ENCODE peak calls at places on chromosomes 1 and 21, in four cellular contexts. One of them, this sample, is unnamed.

GRCh38 chr1:152743371-152744145 is 14.3 kb upstream of the KPRP start:
- DNase-seq in cardiac muscle cell: no peak
- DNase-seq in Calu3: no peak
- DNase-seq in kidney: no peak
- DNase-seq in this sample: no peak

GRCh38 chr1:86914998-86915736 is 732 bp downstream of the HS2ST1 start:
- DNase-seq in kidney: peak
- DNase-seq in Calu3: peak
- DNase-seq in cardiac muscle cell: peak
- DNase-seq in this sample: peak

GRCh38 chr1:53539711-53540603 is 80.8 kb downstream of the DMRTB1 start:
- DNase-seq in cardiac muscle cell: no peak
- DNase-seq in Calu3: no peak
- DNase-seq in kidney: peak
- DNase-seq in this sample: no peak

GRCh38 chr21:33273044-33273443 is 6.9 kb downstream of the IL10RB start:
- DNase-seq in kidney: no peak
- DNase-seq in cardiac muscle cell: no peak
- DNase-seq in Calu3: no peak
- DNase-seq in this sample: no peak

GRCh38 chr1:33957854-33958253 is 94.0 kb downstream of the HMGB4 start:
- DNase-seq in Calu3: no peak
- DNase-seq in cardiac muscle cell: no peak
- DNase-seq in kidney: no peak
- DNase-seq in this sample: no peak

GRCh38 chr1:52579415-52579814 is 22.8 kb upstream of the GPX7 start:
- DNase-seq in Calu3: no peak
- DNase-seq in kidney: no peak
- DNase-seq in cardiac muscle cell: no peak
- DNase-seq in this sample: no peak

GRCh38 chr1:208078752-208079151 is 165.4 kb downstream of the PLXNA2 start:
- DNase-seq in cardiac muscle cell: no peak
- DNase-seq in kidney: no peak
- DNase-seq in Calu3: no peak
- DNase-seq in this sample: no peak

GRCh38 chr1:201206152-201206551 is 15.5 kb downstream of the IGFN1 start:
- DNase-seq in Calu3: no peak
- DNase-seq in kidney: peak
- DNase-seq in cardiac muscle cell: no peak
- DNase-seq in this sample: no peak

GRCh38 chr1:6723621-6724428 is 22.2 kb upstream of the DNAJC11 start:
- DNase-seq in cardiac muscle cell: no peak
- DNase-seq in Calu3: no peak
- DNase-seq in kidney: no peak
- DNase-seq in this sample: no peak

GRCh38 chr1:55839221-55839620 is 624.1 kb upstream of the USP24 start:
- DNase-seq in kidney: no peak
- DNase-seq in cardiac muscle cell: no peak
- DNase-seq in Calu3: no peak
- DNase-seq in this sample: no peak

GRCh38 chr1:226712779-226713420 is 26.2 kb downstream of the ITPKB start:
- DNase-seq in cardiac muscle cell: no peak
- DNase-seq in kidney: no peak
- DNase-seq in Calu3: no peak
- DNase-seq in this sample: no peak

GRCh38 chr1:22275626-22276395 is 132.9 kb upstream of the WNT4 start:
- DNase-seq in kidney: peak
- DNase-seq in cardiac muscle cell: peak
- DNase-seq in Calu3: peak
- DNase-seq in this sample: peak

GRCh38 chr21:42830456-42831455 is 48.6 kb downstream of the WDR4 start:
- DNase-seq in kidney: peak
- DNase-seq in Calu3: peak
- DNase-seq in cardiac muscle cell: no peak
- DNase-seq in this sample: no peak

GRCh38 chr1:45687014-45687752 is 798 bp upstream of the TMEM69 start:
- DNase-seq in Calu3: peak
- DNase-seq in kidney: peak
- DNase-seq in cardiac muscle cell: peak
- DNase-seq in this sample: peak

GRCh38 chr1:45686081-45687013 is at the start of gene GPBP1L1:
- DNase-seq in kidney: peak
- DNase-seq in cardiac muscle cell: peak
- DNase-seq in Calu3: peak
- DNase-seq in this sample: peak

GRCh38 chr1:45687753-45688737 is at the start of gene TMEM69:
- DNase-seq in Calu3: peak
- DNase-seq in kidney: peak
- DNase-seq in cardiac muscle cell: peak
- DNase-seq in this sample: peak

GRCh38 chr1:45684402-45684801 is 1.9 kb downstream of the GPBP1L1 start:
- DNase-seq in Calu3: no peak
- DNase-seq in cardiac muscle cell: no peak
- DNase-seq in kidney: no peak
- DNase-seq in this sample: no peak

GRCh38 chr1:45685308-45686080 is 839 bp downstream of the GPBP1L1 start:
- DNase-seq in Calu3: no peak
- DNase-seq in kidney: no peak
- DNase-seq in cardiac muscle cell: peak
- DNase-seq in this sample: no peak
- TF ChIP-seq CTCF in Calu3: no peak
- TF ChIP-seq CTCF in kidney: no peak
- TF ChIP-seq CTCF in cardiac muscle cell: no peak
- TF ChIP-seq CTCF in this sample: no peak

GRCh38 chr1:110682898-110683297 is 8.2 kb upstream of the KCNA3 start:
- DNase-seq in Calu3: no peak
- DNase-seq in kidney: no peak
- DNase-seq in cardiac muscle cell: no peak
- DNase-seq in this sample: no peak

GRCh38 chr1:110684476-110684875 is 9.7 kb upstream of the KCNA3 start:
- DNase-seq in cardiac muscle cell: no peak
- DNase-seq in Calu3: no peak
- DNase-seq in kidney: no peak
- DNase-seq in this sample: no peak

GRCh38 chr1:110689868-110690267 is 15.1 kb upstream of the KCNA3 start:
- DNase-seq in Calu3: no peak
- DNase-seq in kidney: no peak
- DNase-seq in cardiac muscle cell: peak
- DNase-seq in this sample: no peak

GRCh38 chr1:110687244-110687643 is 12.5 kb upstream of the KCNA3 start:
- DNase-seq in cardiac muscle cell: no peak
- DNase-seq in Calu3: no peak
- DNase-seq in kidney: no peak
- DNase-seq in this sample: no peak

DNA sequence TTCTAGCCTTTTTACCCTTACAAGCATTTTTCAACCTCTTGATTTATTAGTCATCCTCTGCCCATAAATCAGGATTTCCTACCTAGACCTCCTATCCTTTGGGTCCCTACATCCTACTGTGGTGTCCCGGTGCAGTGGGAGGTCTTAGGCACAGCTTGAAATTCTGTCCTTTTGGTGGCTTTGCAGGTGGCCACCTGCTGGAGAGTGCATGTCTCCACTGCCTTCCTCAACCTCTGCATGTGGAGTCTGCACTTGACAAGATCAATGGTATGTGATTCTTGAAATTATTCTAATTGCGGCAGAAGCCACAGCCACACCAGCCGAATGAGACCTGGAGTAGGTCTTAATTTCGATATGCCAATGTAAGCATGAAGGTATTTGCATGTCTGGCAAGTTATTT is 11.4 kb upstream of the KCNA3 start:
- DNase-seq in kidney: no peak
- DNase-seq in cardiac muscle cell: no peak
- DNase-seq in Calu3: no peak
- DNase-seq in this sample: no peak
- TF ChIP-seq CTCF in kidney: no peak
- TF ChIP-seq CTCF in cardiac muscle cell: no peak
- TF ChIP-seq CTCF in Calu3: no peak
- TF ChIP-seq CTCF in this sample: no peak

DNA sequence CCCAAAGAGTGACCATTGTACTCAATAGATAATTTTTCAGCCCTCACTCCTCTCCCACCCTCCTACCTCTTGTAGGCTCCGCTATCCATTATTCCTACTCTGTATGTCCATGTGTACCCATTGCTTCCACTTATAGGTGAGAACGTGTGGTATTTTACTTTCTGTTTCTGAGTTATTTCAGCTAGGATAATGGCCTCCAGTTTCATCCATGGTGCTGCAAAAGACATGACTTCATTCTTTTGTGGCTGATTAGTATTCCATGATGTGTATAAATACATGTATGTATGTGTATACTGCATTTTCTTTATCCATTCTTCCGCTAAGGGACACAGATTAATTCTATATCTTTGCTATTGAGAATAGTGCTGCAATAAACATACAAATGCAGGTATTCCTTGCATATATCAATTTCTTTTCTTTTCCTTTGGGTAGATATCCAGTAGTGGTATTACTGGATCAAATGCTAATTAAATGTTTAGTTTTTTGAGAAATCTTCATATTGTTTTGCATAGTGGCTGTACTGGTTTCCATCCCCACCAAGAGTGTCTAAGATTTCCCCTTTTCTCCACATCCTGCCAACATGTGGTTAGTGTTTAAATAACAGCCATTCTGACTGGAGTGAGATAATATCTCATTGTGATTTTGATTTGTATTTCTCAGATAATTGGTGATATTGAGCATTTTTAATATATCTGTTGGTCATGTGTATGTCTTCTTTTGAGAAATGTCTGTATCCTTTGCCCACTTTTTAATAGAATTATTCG is 4.9 kb downstream of the LY9 start:
- DNase-seq in kidney: no peak
- DNase-seq in Calu3: no peak
- DNase-seq in cardiac muscle cell: no peak
- DNase-seq in this sample: no peak
- TF ChIP-seq CTCF in kidney: no peak
- TF ChIP-seq CTCF in Calu3: no peak
- TF ChIP-seq CTCF in cardiac muscle cell: no peak
- TF ChIP-seq CTCF in this sample: no peak

DNA sequence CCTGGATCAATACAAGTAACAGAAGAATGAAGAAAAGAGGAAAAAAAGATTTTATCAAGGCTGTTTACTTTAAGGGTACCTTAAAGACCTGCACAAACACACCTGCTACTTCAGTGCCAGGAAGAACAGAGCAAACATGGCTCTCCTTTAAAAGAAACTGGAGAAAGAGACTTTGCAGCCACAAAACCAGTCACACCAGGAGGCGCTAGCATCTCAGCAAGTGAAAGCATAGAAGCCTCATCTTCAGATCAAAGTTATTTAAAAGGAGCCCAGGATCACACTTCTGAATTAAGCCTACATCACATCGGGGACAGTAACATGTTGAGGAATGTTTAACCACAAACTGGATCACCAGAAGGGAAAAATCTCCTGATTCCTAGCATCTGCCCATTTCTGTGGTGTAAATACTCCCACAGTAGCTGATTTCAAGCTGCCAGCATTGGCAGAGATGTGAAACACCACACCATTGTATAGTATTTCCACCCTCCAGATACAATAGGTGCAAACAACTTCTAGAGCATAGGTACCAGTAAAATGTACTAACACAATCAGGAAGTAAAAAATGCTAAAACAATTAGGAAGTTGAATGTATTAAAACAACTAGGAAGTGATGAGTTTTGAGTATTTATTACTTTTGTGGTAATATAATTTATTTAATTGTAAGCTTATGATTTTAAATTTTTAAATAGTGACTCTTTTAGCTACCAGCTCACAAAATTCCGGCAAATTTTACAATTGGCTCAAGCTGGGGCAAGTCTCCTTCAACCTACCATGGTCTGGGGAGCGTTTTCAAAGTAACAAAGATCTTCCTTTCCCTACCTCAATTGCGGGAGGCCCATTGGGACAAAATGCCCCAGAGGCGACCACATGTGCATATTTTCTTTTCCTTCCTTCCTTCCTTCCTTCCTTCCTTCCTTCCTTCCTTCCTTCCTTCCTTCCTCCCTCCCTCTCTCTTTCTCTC is 105.3 kb upstream of the CLDN14 start:
- DNase-seq in cardiac muscle cell: no peak
- DNase-seq in kidney: no peak
- DNase-seq in Calu3: no peak
- DNase-seq in this sample: no peak
- TF ChIP-seq CTCF in cardiac muscle cell: peak
- TF ChIP-seq CTCF in kidney: no peak
- TF ChIP-seq CTCF in Calu3: no peak
- TF ChIP-seq CTCF in this sample: no peak

GRCh38 chr21:24042687-24043086 is 1564.6 kb downstream of the MRPL39 start:
- DNase-seq in cardiac muscle cell: no peak
- DNase-seq in kidney: no peak
- DNase-seq in Calu3: no peak
- DNase-seq in this sample: no peak

GRCh38 chr21:24046816-24047443 is 1560.4 kb downstream of the MRPL39 start:
- DNase-seq in cardiac muscle cell: no peak
- DNase-seq in Calu3: no peak
- DNase-seq in kidney: no peak
- DNase-seq in this sample: no peak

GRCh38 chr21:24050233-24050632 is 1557.0 kb downstream of the MRPL39 start:
- DNase-seq in kidney: no peak
- DNase-seq in cardiac muscle cell: no peak
- DNase-seq in Calu3: no peak
- DNase-seq in this sample: no peak

GRCh38 chr21:24045373-24045772 is 1561.9 kb downstream of the MRPL39 start:
- DNase-seq in Calu3: no peak
- DNase-seq in kidney: no peak
- DNase-seq in cardiac muscle cell: no peak
- DNase-seq in this sample: no peak

GRCh38 chr21:24045775-24046215 is 1561.5 kb downstream of the MRPL39 start:
- DNase-seq in cardiac muscle cell: peak
- DNase-seq in kidney: peak
- DNase-seq in Calu3: peak
- DNase-seq in this sample: peak
- TF ChIP-seq CTCF in cardiac muscle cell: peak
- TF ChIP-seq CTCF in kidney: peak
- TF ChIP-seq CTCF in Calu3: no peak
- TF ChIP-seq CTCF in this sample: no peak

DNA sequence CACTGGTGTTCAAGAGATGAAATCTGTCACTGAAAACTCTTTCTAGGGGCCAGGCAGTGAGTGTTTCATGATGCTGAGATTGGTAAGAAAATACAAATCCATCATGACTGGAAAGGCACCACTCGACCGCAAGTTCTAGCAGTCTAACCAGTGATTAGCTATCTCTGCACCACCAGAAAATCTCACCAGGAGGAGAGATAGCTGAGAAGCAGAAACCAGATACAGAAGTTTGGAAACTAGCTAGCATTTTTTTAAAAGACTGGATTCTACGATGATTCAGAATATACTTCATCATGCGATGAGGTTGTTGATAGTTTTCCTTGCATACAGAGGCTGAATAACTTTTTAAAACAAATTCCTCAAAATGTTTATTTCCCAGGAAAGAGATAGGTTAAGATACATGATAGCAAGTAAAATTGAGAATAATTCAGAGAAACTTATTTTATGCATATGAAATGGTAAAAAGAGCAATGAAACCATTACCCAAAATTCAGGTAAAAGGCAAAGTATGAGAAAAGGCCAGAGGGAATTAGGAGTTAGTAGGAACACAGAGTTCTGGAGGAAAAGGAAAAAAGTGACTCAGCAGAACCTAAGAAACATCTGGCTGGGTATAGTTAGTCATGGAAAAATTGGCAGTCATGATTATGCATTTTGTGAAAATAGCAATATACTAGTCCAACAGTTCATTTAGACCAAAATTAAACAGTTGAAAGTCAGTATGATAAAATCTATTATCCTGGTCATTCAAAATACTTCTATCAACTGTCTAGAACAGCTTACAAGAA is 3.3 kb upstream of the F3 start:
- DNase-seq in cardiac muscle cell: no peak
- DNase-seq in Calu3: no peak
- DNase-seq in kidney: no peak
- DNase-seq in this sample: no peak
- TF ChIP-seq CTCF in cardiac muscle cell: peak
- TF ChIP-seq CTCF in Calu3: no peak
- TF ChIP-seq CTCF in kidney: no peak
- TF ChIP-seq CTCF in this sample: no peak